ENCODE peak calls at places on chromosomes 3 and 15, in seven cellular contexts. V, W, G, J, L, Y and D are unnamed samples. For H3K4me1, the result is how much of the 10 kb centered on the place peaks cover.

GRCh38 chr3:131705099-131705498 is 202.3 kb upstream of the MRPL3 start:
- DNase-seq in J (no peak), W (no peak), G (no peak), L (no peak), Y (no peak), V (no peak), D (no peak)

GRCh38 chr3:49791571-49791970 is 5.2 kb upstream of the IP6K1 start:
- DNase-seq in J (no peak), L (no peak), W (no peak), Y (peak), G (no peak), V (no peak), D (no peak)

GRCh38 chr3:10982782-10983181 is 9.8 kb upstream of the SLC6A1 start:
- DNase-seq in G (no peak), W (no peak), V (no peak), J (no peak), Y (no peak), L (no peak), D (peak)

GRCh38 chr3:185912929-185913901 is 24.6 kb downstream of the TRA2B start:
- DNase-seq in G (no peak), V (no peak), J (no peak), W (no peak), L (no peak), Y (no peak), D (no peak)

GRCh38 chr15:70478251-70478990 is 284.9 kb downstream of the UACA start:
- DNase-seq in J (peak), L (no peak), G (peak), V (no peak), W (peak), Y (peak), D (no peak)

GRCh38 chr3:151686257-151686656 is 47.5 kb upstream of the AADACL2 start:
- DNase-seq in V (no peak), Y (no peak), W (no peak), G (no peak), L (no peak), J (no peak), D (no peak)

GRCh38 chr3:183131735-183132134 is 30.8 kb downstream of the LAMP3 start:
- DNase-seq in V (no peak), Y (no peak), W (no peak), L (no peak), J (no peak), G (no peak), D (no peak)

GRCh38 chr3:187967982-187968381 is 186.0 kb upstream of the LPP start:
- DNase-seq in V (no peak), W (no peak), G (no peak), L (no peak), J (peak), Y (no peak), D (no peak)

GRCh38 chr15:52021128-52021671 is 2.2 kb downstream of the MAPK6 start:
- DNase-seq in L (peak), Y (peak), J (peak), V (no peak), W (no peak), G (peak), D (peak)

GRCh38 chr15:29522373-29523276 is 253.0 kb upstream of the NSMCE3 start:
- DNase-seq in Y (no peak), W (no peak), G (no peak), V (no peak), J (no peak), L (peak), D (no peak)

GRCh38 chr15:62658498-62658897 is 384.0 kb upstream of the TPM1 start:
- DNase-seq in L (no peak), J (no peak), W (no peak), Y (no peak), G (peak), V (no peak), D (no peak)

GRCh38 chr3:67109651-67110204 is 111.6 kb downstream of the KBTBD8 start:
- DNase-seq in J (peak), Y (peak), W (no peak), V (no peak), G (no peak), L (peak), D (no peak)

GRCh38 chr3:143134446-143134845 is 14.9 kb downstream of the CHST2 start:
- DNase-seq in Y (no peak), G (no peak), L (no peak), J (no peak), V (no peak), W (no peak), D (no peak)

GRCh38 chr3:2623463-2623862 is 486.7 kb downstream of the IL5RA start:
- DNase-seq in Y (no peak), W (no peak), G (no peak), J (no peak), V (no peak), L (no peak), D (no peak)

GRCh38 chr3:35773398-35773797 is 134.1 kb downstream of the ARPP21 start:
- DNase-seq in J (no peak), V (no peak), W (no peak), G (no peak), L (no peak), Y (no peak), D (no peak)

GRCh38 chr3:42906085-42906904 is at the start of gene ZNF662:
- DNase-seq in L (no peak), W (peak), J (no peak), G (peak), Y (peak), V (peak), D (no peak)

GRCh38 chr3:124850633-124851032 is 36.5 kb downstream of the ITGB5 start:
- DNase-seq in Y (no peak), W (peak), V (no peak), L (no peak), J (no peak), G (peak), D (no peak)

GRCh38 chr15:79593119-79593869 is 161.2 kb downstream of the MINAR1 start:
- DNase-seq in V (peak), W (no peak), L (no peak), J (peak), G (no peak), Y (no peak), D (no peak)

GRCh38 chr3:196988241-196989029 is 19.8 kb upstream of the PIGZ start:
- DNase-seq in Y (peak), L (no peak), J (peak), V (peak), W (peak), G (no peak), D (no peak)

GRCh38 chr3:49722896-49723295 is 855 bp downstream of the GMPPB start:
- DNase-seq in W (peak), V (no peak), L (no peak), J (no peak), Y (peak), G (no peak), D (no peak)

GRCh38 chr15:39083213-39083612 is 497.7 kb upstream of the THBS1 start:
- DNase-seq in W (no peak), L (no peak), V (no peak), G (no peak), Y (no peak), J (no peak), D (no peak)

GRCh38 chr3:98817546-98817945 is 54.4 kb downstream of the ST3GAL6 start:
- DNase-seq in G (no peak), L (peak), Y (peak), V (no peak), J (peak), W (no peak), D (no peak)

GRCh38 chr15:57824186-57824585 is 117.7 kb downstream of the POLR2M start:
- DNase-seq in J (no peak), G (no peak), V (no peak), W (no peak), L (no peak), Y (no peak), D (no peak)

GRCh38 chr3:11508346-11509174 is 135.2 kb downstream of the VGLL4 start:
- DNase-seq in W (no peak), J (no peak), Y (no peak), V (no peak), L (no peak), G (no peak), D (no peak)

GRCh38 chr3:128408693-128409620 is 57.7 kb downstream of the DNAJB8 start:
- DNase-seq in W (peak), J (no peak), L (no peak), G (no peak), Y (peak), V (no peak), D (no peak)

GRCh38 chr3:128407986-128408692 is 58.6 kb downstream of the DNAJB8 start:
- DNase-seq in J (no peak), V (no peak), W (no peak), L (no peak), Y (peak), G (no peak), D (no peak)

GRCh38 chr3:128410669-128411573 is 55.8 kb downstream of the DNAJB8 start:
- DNase-seq in J (no peak), G (no peak), L (no peak), V (no peak), W (no peak), Y (no peak), D (no peak)

GRCh38 chr3:128411574-128412064 is 55.1 kb downstream of the DNAJB8 start:
- DNase-seq in Y (peak), G (no peak), J (no peak), L (no peak), W (no peak), V (no peak), D (no peak)

DNA sequence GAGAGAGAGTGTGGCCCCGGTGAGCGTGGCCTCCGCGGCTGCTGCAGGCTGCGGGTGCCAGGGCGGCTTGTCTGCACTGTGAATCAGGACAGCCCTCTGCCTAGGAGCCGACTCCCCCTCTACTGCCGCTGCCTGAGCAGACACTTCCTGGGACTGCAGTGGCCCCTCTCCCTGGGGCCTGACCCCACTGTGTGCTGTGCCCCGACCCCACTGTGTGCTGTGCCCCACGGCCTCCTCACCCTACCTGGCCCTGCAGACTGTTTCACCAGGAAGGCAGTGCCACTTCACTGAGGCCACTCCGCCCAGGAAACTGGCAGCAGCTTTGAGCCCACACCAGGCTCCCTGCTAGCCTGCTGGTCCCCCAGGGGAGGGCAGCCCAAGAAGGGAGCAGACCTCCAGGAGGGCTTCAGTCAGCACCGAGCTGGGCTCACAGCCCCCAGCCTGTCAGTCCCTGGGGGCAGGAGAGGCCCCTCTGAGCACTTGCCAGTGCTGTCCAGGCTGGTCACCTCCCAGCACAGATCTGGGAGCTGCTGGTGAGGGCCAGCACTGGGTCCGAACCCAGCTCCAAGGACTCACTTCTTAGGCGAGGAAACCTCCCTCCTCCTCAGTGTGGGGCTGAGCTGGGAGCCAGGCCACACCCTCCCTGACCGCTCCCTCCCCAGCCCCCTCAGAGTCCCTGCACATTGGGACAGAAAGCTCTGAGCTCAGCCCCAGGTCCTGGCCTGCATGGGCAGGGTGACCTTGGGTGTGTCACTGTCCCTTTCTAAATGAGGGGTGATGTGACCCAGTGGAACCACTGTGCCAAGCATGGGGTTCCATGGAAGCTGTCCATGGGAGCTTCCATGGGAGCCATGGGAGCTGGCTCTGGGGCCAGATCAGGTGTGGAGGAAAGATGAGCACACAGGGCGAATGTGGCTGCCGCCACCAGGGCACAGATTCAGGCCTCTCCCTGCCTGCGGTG is 56.8 kb downstream of the DNAJB8 start:
- DNase-seq in G (no peak), W (no peak), V (no peak), L (no peak), Y (no peak), J (no peak), D (no peak)
- H3K27ac ChIP-seq in G (no peak), W (no peak), V (no peak), L (no peak), Y (peak), J (no peak), D (no peak)

DNA sequence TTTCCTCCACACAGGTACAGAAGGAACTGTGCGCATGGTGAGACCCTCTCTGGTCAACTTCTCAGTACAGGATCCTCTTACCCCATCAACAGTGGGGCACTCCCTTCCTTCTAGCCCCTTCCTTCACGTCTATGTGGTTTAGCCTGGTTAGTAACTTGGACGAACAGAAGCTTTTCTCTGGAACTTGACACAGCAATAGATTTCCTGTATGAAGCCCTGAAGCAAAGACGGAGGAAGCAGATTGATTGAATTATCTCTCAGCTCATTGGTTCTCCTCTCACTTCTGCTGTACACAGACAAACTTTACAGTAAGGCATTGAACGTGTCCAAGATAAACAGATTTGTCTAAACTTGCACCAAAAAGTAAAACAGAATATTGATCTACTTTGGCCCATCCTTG is at the start of gene CD200R1:
- DNase-seq in J (no peak), L (no peak), V (no peak), Y (no peak), G (no peak), W (no peak), D (no peak)
- H3K4me1 ChIP-seq in J (under half), L (under half), V (under half), Y (under half), G (under half), W (under half), D (under half)

GRCh38 chr3:179775416-179776122 is 122.7 kb downstream of the USP13 start:
- DNase-seq in V (no peak), J (no peak), Y (no peak), W (no peak), L (no peak), G (no peak), D (no peak)
- TF ChIP-seq CTCF in V (no peak), J (no peak), Y (no peak), W (no peak), L (no peak), G (no peak), D (no peak)

GRCh38 chr15:65789759-65790158 is 2.3 kb downstream of the DENND4A start:
- DNase-seq in V (no peak), J (peak), W (no peak), L (no peak), G (no peak), Y (no peak), D (no peak)

GRCh38 chr15:65785151-65785550 is 6.9 kb downstream of the DENND4A start:
- DNase-seq in V (no peak), J (no peak), W (no peak), Y (no peak), L (no peak), G (no peak), D (no peak)

GRCh38 chr15:65789105-65789504 is 3.0 kb downstream of the DENND4A start:
- DNase-seq in J (no peak), L (no peak), G (no peak), V (no peak), Y (no peak), W (no peak), D (no peak)

GRCh38 chr15:65783872-65784271 is 8.2 kb downstream of the DENND4A start:
- DNase-seq in Y (no peak), G (no peak), L (no peak), J (no peak), V (no peak), W (no peak), D (no peak)

GRCh38 chr15:65787260-65787659 is 4.8 kb downstream of the DENND4A start:
- DNase-seq in Y (no peak), J (no peak), L (no peak), W (no peak), G (no peak), V (no peak), D (no peak)
- H3K27ac ChIP-seq in Y (peak), J (peak), L (peak), W (no peak), G (no peak), V (no peak), D (peak)

DNA sequence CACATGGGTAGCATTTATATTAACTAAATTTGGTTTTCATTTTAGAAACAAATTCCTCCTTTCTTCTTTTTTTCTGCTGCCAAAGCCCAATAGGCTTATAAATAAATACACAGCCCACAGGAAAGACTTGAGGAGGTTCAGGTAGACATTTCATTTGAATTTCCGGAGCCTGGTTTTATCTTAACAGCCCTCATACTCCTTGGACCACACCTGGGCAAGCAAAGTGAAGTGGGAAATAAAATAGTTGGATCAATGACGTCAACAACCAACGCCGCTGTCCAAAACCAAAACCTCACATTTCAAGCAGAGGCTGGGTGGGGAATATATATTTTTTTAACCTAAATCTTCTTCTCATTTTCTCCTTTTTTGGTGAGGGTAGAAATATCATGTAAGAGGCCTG is 53.2 kb downstream of the RFTN1 start:
- DNase-seq in G (no peak), W (no peak), L (no peak), V (no peak), Y (no peak), J (no peak), D (no peak)
- H3K4me1 ChIP-seq in G (under half), W (half or more), L (under half), V (under half), Y (under half), J (under half), D (under half)

GRCh38 chr3:180646187-180646790 is 33.0 kb downstream of the CCDC39 start:
- DNase-seq in J (no peak), Y (peak), L (peak), W (no peak), G (no peak), V (no peak), D (no peak)
- TF ChIP-seq CTCF in J (peak), Y (peak), L (no peak), W (no peak), G (no peak), V (peak), D (peak)